ENCODE peak calls at places on chromosomes 16 and 17, in six cellular contexts. Y is A549, Z is glutamatergic neuron, T is fibroblast of pulmonary artery, N is GM12865, D is neural progenitor cell. O is an unnamed sample.

GRCh38 chr16:24191876-24192402 is 64.2 kb upstream of the CACNG3 start:
- DNase-seq in Y (no peak), Z (no peak), T (no peak), N (no peak), D (no peak), O (no peak)

GRCh38 chr17:43966276-43966675 is 12.5 kb upstream of the PYY start:
- DNase-seq in Y (peak), Z (no peak), T (no peak), N (no peak), D (no peak), O (no peak)

GRCh38 chr17:47184671-47185070 is 4.4 kb downstream of the CDC27 start:
- DNase-seq in Y (no peak), Z (no peak), T (peak), N (no peak), D (no peak), O (no peak)

GRCh38 chr16:4768549-4769305 is 1.8 kb upstream of the ZNF500 start:
- DNase-seq in Y (peak), Z (peak), T (peak), N (peak), D (peak), O (peak)

GRCh38 chr16:10868562-10869469 is 8.2 kb upstream of the CIITA start:
- DNase-seq in Y (no peak), Z (no peak), T (no peak), N (peak), D (no peak), O (no peak)

GRCh38 chr17:41870627-41871026 is 5.4 kb upstream of the KLHL11 start:
- DNase-seq in Y (peak), Z (no peak), T (no peak), N (no peak), D (no peak), O (no peak)

GRCh38 chr16:11085025-11085485 is 140.7 kb downstream of the CLEC16A start:
- DNase-seq in Y (no peak), Z (no peak), T (no peak), N (no peak), D (peak), O (no peak)

GRCh38 chr16:87723224-87723619 is 42.6 kb downstream of the KLHDC4 start:
- DNase-seq in Y (no peak), Z (peak), T (peak), N (peak), D (no peak), O (peak)

GRCh38 chr17:4124994-4125393 is 17.8 kb downstream of the ZZEF1 start:
- DNase-seq in Y (no peak), Z (no peak), T (no peak), N (no peak), D (peak), O (no peak)

GRCh38 chr17:13750783-13751484 is 149.2 kb upstream of the HS3ST3A1 start:
- DNase-seq in Y (no peak), Z (no peak), T (peak), N (no peak), D (no peak), O (no peak)

GRCh38 chr17:34537445-34537844 is 41.9 kb upstream of the TMEM132E start:
- DNase-seq in Y (no peak), Z (no peak), T (no peak), N (no peak), D (no peak), O (no peak)

GRCh38 chr17:77396610-77397009 is 255.8 kb downstream of the SEC14L1 start:
- DNase-seq in Y (no peak), Z (no peak), T (no peak), N (no peak), D (no peak), O (no peak)

GRCh38 chr16:63663155-63663554 is 1458.7 kb downstream of the CDH11 start:
- DNase-seq in Y (no peak), Z (no peak), T (no peak), N (no peak), D (no peak), O (no peak)

GRCh38 chr17:51770031-51770759 is 388.3 kb downstream of the CA10 start:
- DNase-seq in Y (no peak), Z (no peak), T (no peak), N (no peak), D (no peak), O (no peak)

GRCh38 chr16:87970206-87970605 is 19.0 kb downstream of the BANP start:
- DNase-seq in Y (no peak), Z (no peak), T (no peak), N (no peak), D (no peak), O (no peak)

GRCh38 chr16:67939507-67940435 is 3.1 kb upstream of the PSMB10 start:
- DNase-seq in Y (no peak), Z (no peak), T (no peak), N (no peak), D (no peak), O (no peak)

GRCh38 chr17:4998027-4998665 is 396 bp downstream of the KIF1C start:
- DNase-seq in Y (peak), Z (peak), T (no peak), N (no peak), D (peak), O (no peak)

GRCh38 chr16:69069504-69069903 is 35.9 kb upstream of the HAS3 start:
- DNase-seq in Y (no peak), Z (no peak), T (no peak), N (no peak), D (no peak), O (no peak)

GRCh38 chr17:35214192-35214591 is 20.0 kb upstream of the SLC35G3 start:
- DNase-seq in Y (no peak), Z (no peak), T (no peak), N (no peak), D (no peak), O (no peak)

GRCh38 chr16:75948441-75948840 is 222.2 kb upstream of the CPHXL start:
- DNase-seq in Y (no peak), Z (no peak), T (no peak), N (no peak), D (no peak), O (no peak)

GRCh38 chr16:69520800-69521602 is 44.8 kb upstream of the NFAT5 start:
- DNase-seq in Y (no peak), Z (no peak), T (peak), N (peak), D (no peak), O (no peak)

GRCh38 chr16:20950294-20950693 is 49.7 kb downstream of the LYRM1 start:
- DNase-seq in Y (no peak), Z (no peak), T (no peak), N (no peak), D (no peak), O (no peak)

GRCh38 chr17:10713336-10713735 is 15.9 kb downstream of the ADPRM start:
- DNase-seq in Y (no peak), Z (no peak), T (no peak), N (no peak), D (no peak), O (no peak)

GRCh38 chr17:50311112-50311460 is 34.8 kb upstream of the XYLT2 start:
- DNase-seq in Y (no peak), Z (no peak), T (no peak), N (peak), D (no peak), O (no peak)

GRCh38 chr17:1533649-1534325 is 17.4 kb upstream of the INPP5K start:
- DNase-seq in Y (no peak), Z (no peak), T (no peak), N (no peak), D (no peak), O (no peak)

GRCh38 chr16:85936761-85937343 is 37.9 kb downstream of the IRF8 start:
- DNase-seq in Y (no peak), Z (no peak), T (no peak), N (peak), D (no peak), O (peak)

GRCh38 chr16:69169051-69169450 is 17.9 kb upstream of the SNTB2 start:
- DNase-seq in Y (no peak), Z (no peak), T (no peak), N (no peak), D (no peak), O (no peak)

GRCh38 chr17:35117984-35118383 is 1.7 kb downstream of the RAD51D start:
- DNase-seq in Y (peak), Z (no peak), T (peak), N (peak), D (no peak), O (no peak)

GRCh38 chr17:28055546-28056275 is 13.2 kb downstream of the NLK start:
- DNase-seq in Y (no peak), Z (no peak), T (no peak), N (peak), D (no peak), O (no peak)

GRCh38 chr17:48358203-48358602 is 71.8 kb downstream of the SKAP1 start:
- DNase-seq in Y (no peak), Z (no peak), T (no peak), N (no peak), D (no peak), O (no peak)

DNA sequence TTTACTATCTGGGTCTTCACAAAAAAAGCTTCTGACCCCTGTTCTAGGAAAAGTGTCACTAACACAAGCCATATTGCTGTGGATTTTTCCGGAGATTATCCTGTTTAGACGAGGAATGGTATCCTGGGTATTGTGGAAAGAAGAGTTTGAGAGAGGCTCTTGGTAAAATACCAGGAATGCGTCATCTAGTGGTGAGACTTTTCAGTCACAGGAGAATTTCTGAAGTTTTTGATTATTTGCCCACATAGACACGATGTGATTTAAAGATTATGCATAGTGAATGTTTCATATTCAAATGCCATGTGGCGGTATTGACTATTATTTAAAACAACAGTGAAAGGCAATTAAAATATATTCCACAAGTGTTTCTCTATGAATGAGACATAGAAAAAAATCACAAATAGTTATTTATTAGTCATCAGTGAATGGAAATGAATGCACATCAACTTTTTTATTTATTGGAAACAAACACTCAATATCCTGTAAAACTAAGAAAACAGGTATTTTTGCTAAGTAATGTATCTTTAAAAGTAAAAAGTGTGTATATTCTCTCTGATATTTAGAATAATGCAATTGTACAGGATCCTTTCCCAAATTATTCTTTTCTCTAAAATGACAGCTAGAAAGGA is 7.8 kb downstream of the KRT28 start:
- DNase-seq in Y (peak), Z (no peak), T (peak), N (peak), D (peak), O (no peak)
- TF ChIP-seq CTCF in Y (peak), Z (peak), T (peak), N (peak), D (peak), O (no peak)

GRCh38 chr17:21373034-21373433 is 3.1 kb upstream of the KCNJ12 start:
- DNase-seq in Y (no peak), Z (no peak), T (no peak), N (peak), D (no peak), O (no peak)

GRCh38 chr17:21375162-21375560 is 996 bp upstream of the KCNJ12 start:
- DNase-seq in Y (no peak), Z (no peak), T (no peak), N (no peak), D (no peak), O (no peak)

GRCh38 chr17:21375757-21376584 is at the start of gene KCNJ12:
- DNase-seq in Y (peak), Z (peak), T (no peak), N (no peak), D (peak), O (no peak)

GRCh38 chr17:21373696-21374454 is 2.3 kb upstream of the KCNJ12 start:
- DNase-seq in Y (no peak), Z (no peak), T (no peak), N (no peak), D (no peak), O (no peak)

DNA sequence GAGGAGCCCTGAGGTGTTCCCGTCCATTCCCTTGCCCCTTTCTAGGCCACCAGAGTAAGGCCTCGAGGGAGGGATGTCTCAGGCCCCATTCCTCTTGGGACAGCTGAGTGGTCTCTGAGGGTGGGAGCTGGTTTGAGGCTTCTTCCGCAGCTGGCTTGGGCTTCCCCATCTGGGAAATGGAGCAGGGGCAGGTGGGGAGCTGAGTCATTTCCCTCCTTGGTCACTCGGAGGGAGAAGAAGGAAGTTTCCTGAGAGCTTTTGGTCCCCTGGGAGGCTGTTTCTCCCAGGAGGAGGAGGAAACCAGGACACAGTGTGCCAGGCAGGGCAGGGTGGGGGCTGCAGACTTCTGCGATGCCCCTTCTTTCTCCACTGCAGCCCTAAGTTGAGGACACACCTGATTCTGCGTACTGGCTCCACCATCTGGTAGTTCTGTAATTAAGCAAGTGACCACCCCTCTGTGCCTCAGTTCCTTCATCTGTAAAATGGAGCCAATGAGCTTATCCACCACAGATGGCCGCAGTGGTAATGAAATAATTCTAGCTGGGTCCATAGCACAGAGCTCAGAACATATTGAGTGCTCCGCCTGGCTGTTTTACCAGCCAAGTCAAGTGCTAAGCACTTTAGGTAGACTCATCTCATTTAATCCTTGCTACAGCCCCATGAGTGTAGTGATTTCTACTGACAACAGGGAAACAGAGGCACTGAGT is 1.5 kb upstream of the KCNJ12 start:
- DNase-seq in Y (peak), Z (no peak), T (no peak), N (peak), D (no peak), O (no peak)
- TF ChIP-seq CTCF in Y (peak), Z (no peak), T (no peak), N (no peak), D (no peak), O (no peak)

GRCh38 chr16:28823719-28824547 is 1.1 kb downstream of the ATXN2L start:
- DNase-seq in Y (peak), Z (peak), T (peak), N (peak), D (peak), O (peak)
- TF ChIP-seq CTCF in Y (no peak), Z (peak), T (no peak), N (no peak), D (peak), O (no peak)

DNA sequence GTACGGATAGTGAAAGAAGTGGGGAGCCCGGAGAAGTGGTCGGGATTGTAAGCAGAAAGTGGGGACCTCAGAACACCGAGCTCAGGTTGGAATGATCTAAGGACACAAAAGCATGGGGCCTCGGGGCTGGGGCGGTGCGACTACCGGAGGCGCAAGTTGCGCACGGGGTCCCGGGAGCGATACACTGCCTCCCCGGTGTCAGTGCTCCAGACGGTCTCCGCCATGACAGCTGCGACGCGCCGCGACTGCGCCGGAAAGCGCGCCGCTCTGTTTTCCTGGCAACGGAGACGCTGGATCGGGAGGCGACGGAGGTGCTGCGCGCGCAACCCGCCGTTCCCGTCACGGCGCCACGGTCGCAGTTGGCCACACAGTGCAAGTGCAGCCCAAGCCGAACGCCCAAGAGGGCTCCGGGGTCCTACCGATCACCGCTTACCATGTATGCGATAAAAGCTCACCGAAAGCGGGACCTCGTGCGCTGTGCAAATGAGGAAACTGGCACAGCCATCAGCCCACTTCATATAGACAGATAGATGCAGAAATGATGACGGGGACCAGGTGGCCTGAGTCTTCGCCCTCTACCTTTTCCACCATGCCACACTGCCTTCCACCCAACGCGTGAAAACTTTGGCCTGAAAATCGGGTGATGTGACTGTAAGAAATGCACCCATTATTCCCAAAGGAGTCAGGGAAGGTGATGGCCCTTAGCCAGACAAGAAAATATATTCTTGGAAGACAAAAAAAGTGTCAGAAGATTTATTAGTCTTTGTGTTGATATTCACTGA is at the start of gene MKS1:
- DNase-seq in Y (peak), Z (peak), T (peak), N (peak), D (peak), O (peak)
- TF ChIP-seq CTCF in Y (peak), Z (peak), T (peak), N (peak), D (peak), O (peak)

GRCh38 chr16:19167710-19168172 is 299 bp upstream of the SYT17 start:
- DNase-seq in Y (peak), Z (peak), T (peak), N (peak), D (peak), O (peak)
- TF ChIP-seq CTCF in Y (peak), Z (peak), T (peak), N (peak), D (peak), O (no peak)

DNA sequence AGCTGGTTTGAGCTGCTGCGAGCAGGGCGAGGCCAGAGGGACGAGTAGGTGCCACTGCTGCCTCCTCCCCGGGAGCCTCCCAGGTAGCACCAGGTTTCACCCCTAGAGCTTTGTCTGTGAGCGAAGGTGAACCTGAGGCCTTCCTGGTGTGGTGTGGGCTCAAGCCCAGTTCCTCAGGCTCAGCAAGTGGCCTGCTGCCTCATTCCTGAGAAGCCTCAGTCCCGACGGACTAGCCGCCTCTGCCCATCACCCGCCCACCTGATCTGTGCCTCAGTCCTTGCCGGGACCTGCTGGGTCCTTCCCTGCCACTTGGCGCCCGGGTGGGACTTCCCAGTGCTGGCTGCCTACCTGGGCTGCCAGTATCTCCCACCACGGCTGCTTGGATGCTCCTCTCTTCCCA is 1.7 kb downstream of the NLRC3 start:
- DNase-seq in Y (no peak), Z (no peak), T (no peak), N (no peak), D (no peak), O (no peak)
- TF ChIP-seq CTCF in Y (no peak), Z (no peak), T (no peak), N (no peak), D (no peak), O (no peak)